ENCODE peak calls at places on chromosomes 1 and 21, in five cellular contexts. E, J, A, G and D are unnamed samples.

GRCh38 chr1:90104941-90105593 is 110.2 kb downstream of the ZNF326 start:
- DNase-seq in E (no peak), J (no peak), A (no peak), G (no peak), D (no peak)

GRCh38 chr21:46284722-46285121 is 689 bp downstream of the MCM3AP start:
- DNase-seq in E (no peak), J (no peak), A (no peak), G (no peak), D (no peak)

GRCh38 chr1:54297596-54298283 is 97.8 kb downstream of the MRPL37 start:
- DNase-seq in E (peak), J (no peak), A (no peak), G (no peak), D (no peak)

GRCh38 chr1:147337040-147337439 is 94.6 kb downstream of the CHD1L start:
- DNase-seq in E (no peak), J (peak), A (no peak), G (no peak), D (peak)

GRCh38 chr1:116374340-116375164 is 1.5 kb downstream of the ATP1A1 start:
- DNase-seq in E (no peak), J (peak), A (no peak), G (peak), D (peak)

GRCh38 chr1:96721382-96722160 is at the start of gene PTBP2:
- DNase-seq in E (peak), J (peak), A (peak), G (peak), D (peak)

GRCh38 chr1:188652678-188653077 is 1823.9 kb downstream of the PLA2G4A start:
- DNase-seq in E (no peak), J (no peak), A (no peak), G (no peak), D (no peak)

GRCh38 chr1:31633117-31633516 is 11.6 kb downstream of the PEF1 start:
- DNase-seq in E (no peak), J (peak), A (no peak), G (no peak), D (peak)

GRCh38 chr1:230464618-230465017 is 38.5 kb upstream of the PGBD5 start:
- DNase-seq in E (no peak), J (no peak), A (no peak), G (no peak), D (no peak)

GRCh38 chr1:145961109-145961424 is 3.2 kb upstream of the LIX1L start:
- DNase-seq in E (no peak), J (no peak), A (no peak), G (no peak), D (no peak)

GRCh38 chr1:227925582-227926198 is 22.0 kb downstream of the WNT9A start:
- DNase-seq in E (no peak), J (no peak), A (no peak), G (no peak), D (no peak)

GRCh38 chr1:215059947-215060346 is 22.6 kb upstream of the KCNK2 start:
- DNase-seq in E (no peak), J (no peak), A (no peak), G (no peak), D (no peak)

GRCh38 chr1:228178737-228179720 is 13.4 kb downstream of the IBA57 start:
- DNase-seq in E (no peak), J (no peak), A (no peak), G (no peak), D (no peak)

GRCh38 chr1:15788624-15789301 is 18.7 kb downstream of the UQCRHL start:
- DNase-seq in E (no peak), J (no peak), A (no peak), G (no peak), D (no peak)

GRCh38 chr1:7576946-7577657 is 194.0 kb upstream of the VAMP3 start:
- DNase-seq in E (peak), J (peak), A (no peak), G (no peak), D (no peak)
- TF ChIP-seq CTCF in E (no peak), J (no peak), A (no peak), G (no peak), D (no peak)

GRCh38 chr1:92989253-92989652 is 28.0 kb upstream of the DIPK1A start:
- DNase-seq in E (no peak), J (no peak), A (no peak), G (no peak), D (no peak)

GRCh38 chr1:92990828-92991227 is 29.6 kb upstream of the DIPK1A start:
- DNase-seq in E (no peak), J (no peak), A (no peak), G (no peak), D (no peak)

GRCh38 chr1:92985101-92985500 is 23.8 kb upstream of the DIPK1A start:
- DNase-seq in E (no peak), J (no peak), A (no peak), G (no peak), D (no peak)

GRCh38 chr1:92989936-92990582 is 28.8 kb upstream of the DIPK1A start:
- DNase-seq in E (no peak), J (no peak), A (no peak), G (no peak), D (no peak)

GRCh38 chr1:92987462-92987861 is 26.2 kb upstream of the DIPK1A start:
- DNase-seq in E (no peak), J (no peak), A (no peak), G (no peak), D (no peak)
- TF ChIP-seq CTCF in E (no peak), J (no peak), A (no peak), G (no peak), D (no peak)

GRCh38 chr1:225573216-225573615 is 79.7 kb downstream of the ENAH start:
- DNase-seq in E (no peak), J (no peak), A (no peak), G (no peak), D (no peak)

GRCh38 chr1:225578247-225578646 is 74.7 kb downstream of the ENAH start:
- DNase-seq in E (no peak), J (no peak), A (no peak), G (no peak), D (no peak)

GRCh38 chr1:225577243-225577642 is 75.7 kb downstream of the ENAH start:
- DNase-seq in E (no peak), J (no peak), A (no peak), G (no peak), D (no peak)

GRCh38 chr1:225567789-225568188 is 85.1 kb downstream of the ENAH start:
- DNase-seq in E (no peak), J (no peak), A (no peak), G (no peak), D (no peak)

DNA sequence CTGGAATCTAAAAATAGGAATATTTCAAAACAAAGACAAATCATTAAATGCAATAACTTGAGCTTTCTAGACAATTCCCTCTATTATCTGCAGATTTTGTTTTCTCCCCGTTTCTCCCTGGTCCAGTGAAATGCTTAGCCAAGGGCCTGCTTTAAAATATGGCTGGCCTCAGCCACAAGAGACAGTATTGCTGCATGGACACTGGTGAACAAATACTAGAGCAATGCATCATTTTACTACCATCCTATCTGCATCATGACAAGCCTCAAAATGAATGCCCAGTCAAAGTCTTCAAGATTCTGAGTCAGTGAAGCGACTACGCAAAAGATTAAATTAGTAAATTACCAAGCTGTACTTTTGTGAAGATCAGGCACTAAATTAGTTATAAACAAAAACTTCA is 80.5 kb downstream of the ENAH start:
- DNase-seq in E (no peak), J (no peak), A (no peak), G (no peak), D (no peak)
- TF ChIP-seq CTCF in E (no peak), J (no peak), A (no peak), G (no peak), D (no peak)

DNA sequence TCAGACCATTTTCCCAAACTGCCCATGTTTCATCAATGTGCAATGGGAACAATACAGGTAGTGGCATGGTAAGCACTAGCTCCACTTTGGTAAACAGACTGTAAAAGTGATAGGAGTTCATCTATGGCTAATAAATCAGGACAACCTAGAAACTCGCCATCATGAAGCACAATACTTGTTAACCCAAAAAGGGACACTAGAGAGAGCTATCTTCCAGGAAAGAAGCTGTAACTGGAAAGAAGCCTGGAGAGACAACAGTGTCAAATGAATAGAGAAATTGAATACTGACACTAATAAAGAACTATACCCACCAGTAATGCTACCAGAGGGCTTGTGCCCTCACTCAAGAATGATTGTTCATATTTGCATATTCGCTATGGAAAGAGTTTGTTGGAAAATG is 164.7 kb upstream of the RGS18 start:
- DNase-seq in E (no peak), J (no peak), A (no peak), G (no peak), D (no peak)
- TF ChIP-seq CTCF in E (no peak), J (no peak), A (no peak), G (no peak), D (no peak)

GRCh38 chr1:204524986-204525385 is 8.8 kb downstream of the MDM4 start:
- DNase-seq in E (no peak), J (no peak), A (no peak), G (no peak), D (no peak)
- TF ChIP-seq CTCF in E (no peak), J (no peak), A (no peak), G (no peak), D (no peak)